ENCODE peak calls at places on chromosomes 16 and 17, in seven cellular contexts. D is transverse colon, S is progenitor cell of endocrine pancreas, B is Daoy, Q is gastrocnemius medialis, R is AG09319, U is caudate nucleus. V is an unnamed sample.

GRCh38 chr17:44084131-44084538 is 13.6 kb downstream of the G6PC3 start:
- DNase-seq in R (no peak), B (no peak), S (no peak), D (no peak), U (no peak), Q (no peak), V (no peak)

GRCh38 chr17:40694584-40694983 is 9.0 kb downstream of the KRT24 start:
- DNase-seq in S (no peak), D (no peak), U (no peak), B (no peak), R (no peak), Q (no peak), V (no peak)

GRCh38 chr17:5950871-5951270 is 119.3 kb upstream of the WSCD1 start:
- DNase-seq in B (no peak), U (no peak), D (no peak), S (no peak), Q (no peak), R (no peak), V (no peak)

GRCh38 chr17:236641-237405 is 55.4 kb upstream of the DOC2B start:
- DNase-seq in U (no peak), Q (no peak), B (peak), R (no peak), S (no peak), D (peak), V (no peak)

GRCh38 chr17:81371910-81372760 is 23.1 kb upstream of the BAHCC1 start:
- DNase-seq in D (peak), B (peak), S (no peak), U (peak), R (no peak), Q (peak), V (no peak)

GRCh38 chr17:79048826-79049755 is 25.1 kb downstream of the C1QTNF1 start:
- DNase-seq in S (no peak), Q (no peak), U (no peak), R (no peak), B (no peak), D (no peak), V (no peak)

GRCh38 chr16:88695218-88695617 is 8.9 kb upstream of the SNAI3 start:
- DNase-seq in U (no peak), B (no peak), R (no peak), D (no peak), S (no peak), Q (no peak), V (no peak)

GRCh38 chr17:7034955-7035590 is 742 bp upstream of the SLC16A13 start:
- DNase-seq in D (no peak), B (no peak), R (no peak), Q (no peak), S (no peak), U (no peak), V (no peak)

GRCh38 chr17:32943206-32943605 is 15.3 kb downstream of the TMEM98 start:
- DNase-seq in R (no peak), S (no peak), D (no peak), Q (no peak), U (no peak), B (no peak), V (peak)

GRCh38 chr17:44518032-44518431 is 14.8 kb upstream of the GPATCH8 start:
- DNase-seq in D (no peak), R (no peak), B (no peak), S (no peak), Q (no peak), U (no peak), V (peak)

GRCh38 chr17:12994341-12995074 is 23.3 kb downstream of the ELAC2 start:
- DNase-seq in Q (no peak), U (no peak), D (no peak), R (no peak), S (no peak), B (no peak), V (no peak)

GRCh38 chr17:49249292-49249794 is 18.8 kb upstream of the PHOSPHO1 start:
- DNase-seq in Q (peak), R (no peak), B (no peak), S (no peak), U (no peak), D (no peak), V (peak)